ENCODE peak calls at places on chromosome 6, in ten cellular contexts. A is CD14-positive monocyte; M is activated naive CD4-positive, alpha-beta T cell treated with Interleukin-2 at 50 U/mL for 16 hours; K is iPS-NIHi11; D is non-pigmented ciliary epithelial cell; U is RPMI7951; Q is activated T-cell treated with anti-CD3 and anti-CD28 coated beads, Interleukin-2, amount 50 U/mL, for 1 hour; T is NCI-H1930; I is hepatocyte; P is nephron progenitor cell. V is an unnamed sample.

GRCh38 chr6:129599467-129599866 is 110.5 kb downstream of the ARHGAP18 start:
- DNase-seq in A (no peak), M (no peak), K (peak), D (no peak), U (no peak), Q (no peak), T (no peak), I (no peak), P (no peak), V (no peak)

GRCh38 chr6:156617376-156617775 is 159.8 kb upstream of the ARID1B start:
- DNase-seq in A (no peak), M (no peak), K (no peak), D (no peak), U (peak), Q (no peak), T (no peak), I (peak), P (no peak), V (no peak)

GRCh38 chr6:148757944-148758343 is 11.1 kb downstream of the UST start:
- DNase-seq in A (no peak), M (no peak), K (no peak), D (no peak), U (no peak), Q (no peak), T (no peak), I (no peak), P (no peak), V (no peak)

GRCh38 chr6:100116409-100117194 is 122.6 kb upstream of the MCHR2 start:
- DNase-seq in A (no peak), M (peak), K (peak), D (peak), U (peak), Q (no peak), T (peak), I (peak), P (peak), V (no peak)

GRCh38 chr6:89412071-89413005 is at the start of gene RRAGD:
- DNase-seq in A (peak), M (peak), K (peak), D (no peak), U (no peak), Q (peak), T (peak), I (peak), P (peak), V (peak)

GRCh38 chr6:89888138-89888514 is 6.1 kb upstream of the GJA10 start:
- DNase-seq in A (no peak), M (no peak), K (no peak), D (no peak), U (no peak), Q (no peak), T (no peak), I (no peak), P (no peak), V (no peak)

GRCh38 chr6:124973780-124974179 is 11.5 kb downstream of the RNF217 start:
- DNase-seq in A (no peak), M (no peak), K (no peak), D (no peak), U (no peak), Q (no peak), T (no peak), I (no peak), P (no peak), V (no peak)

GRCh38 chr6:158143700-158144099 is 24.4 kb downstream of the SERAC1 start:
- DNase-seq in A (no peak), M (no peak), K (peak), D (no peak), U (peak), Q (no peak), T (no peak), I (no peak), P (no peak), V (no peak)

GRCh38 chr6:31293343-31293742 is 21.5 kb upstream of the HLA-C start:
- DNase-seq in A (no peak), M (no peak), K (peak), D (no peak), U (peak), Q (no peak), T (no peak), I (peak), P (peak), V (no peak)

GRCh38 chr6:83459663-83460062 is 28.8 kb upstream of the ME1 start:
- DNase-seq in A (no peak), M (no peak), K (no peak), D (no peak), U (no peak), Q (no peak), T (no peak), I (no peak), P (no peak), V (no peak)

GRCh38 chr6:35764238-35764896 is 12.0 kb upstream of the CLPSL2 start:
- DNase-seq in A (no peak), M (no peak), K (peak), D (no peak), U (no peak), Q (no peak), T (no peak), I (no peak), P (peak), V (no peak)

GRCh38 chr6:14194483-14194882 is 76.9 kb downstream of the CD83 start:
- DNase-seq in A (no peak), M (no peak), K (peak), D (no peak), U (no peak), Q (no peak), T (no peak), I (no peak), P (no peak), V (no peak)

GRCh38 chr6:116779569-116780164 is 14.1 kb upstream of the FAM162B start:
- DNase-seq in A (no peak), M (no peak), K (peak), D (peak), U (peak), Q (no peak), T (no peak), I (peak), P (peak), V (no peak)

GRCh38 chr6:3793545-3793944 is 42.0 kb upstream of the PXDC1 start:
- DNase-seq in A (no peak), M (no peak), K (no peak), D (no peak), U (no peak), Q (no peak), T (no peak), I (no peak), P (no peak), V (no peak)

GRCh38 chr6:3438190-3439167 is 18.4 kb downstream of the SLC22A23 start:
- DNase-seq in A (no peak), M (no peak), K (no peak), D (peak), U (peak), Q (no peak), T (peak), I (peak), P (peak), V (no peak)

GRCh38 chr6:141313986-141314385 is 818.7 kb upstream of the GJE1 start:
- DNase-seq in A (no peak), M (no peak), K (no peak), D (no peak), U (peak), Q (no peak), T (no peak), I (no peak), P (no peak), V (no peak)

GRCh38 chr6:131979515-131980337 is 28.6 kb upstream of the CCN2 start:
- DNase-seq in A (no peak), M (no peak), K (no peak), D (peak), U (peak), Q (no peak), T (no peak), I (no peak), P (no peak), V (no peak)

GRCh38 chr6:31966997-31967925 is 4.7 kb downstream of the DXO start:
- DNase-seq in A (no peak), M (no peak), K (no peak), D (no peak), U (no peak), Q (no peak), T (no peak), I (no peak), P (no peak), V (peak)

GRCh38 chr6:39048481-39049399 is at the start of gene GLP1R:
- DNase-seq in A (no peak), M (no peak), K (peak), D (no peak), U (no peak), Q (no peak), T (no peak), I (peak), P (peak), V (no peak)